ENCODE peak calls at places on chromosomes 6 and 20, in nine cellular contexts. O is transverse colon, E is HCT116, H is A549, S is stomach, M is prostate gland, U is ovary, K is Peyer's patch, Y is right lobe of liver. B is an unnamed sample.

GRCh38 chr20:51425347-51426106 is 117.0 kb downstream of the NFATC2 start:
- DNase-seq in O (peak), E (no peak), H (no peak), S (no peak), M (no peak), U (no peak), K (no peak), Y (no peak), B (no peak)

GRCh38 chr20:31721408-31722332 is 998 bp downstream of the BCL2L1 start:
- DNase-seq in O (peak), E (no peak), H (no peak), S (peak), M (no peak), U (peak), K (peak), Y (no peak), B (peak)

GRCh38 chr20:39117486-39117885 is 155.3 kb downstream of the DHX35 start:
- DNase-seq in O (no peak), E (peak), H (peak), S (peak), M (no peak), U (no peak), K (no peak), Y (peak), B (peak)

GRCh38 chr6:24775520-24776058 is 852 bp downstream of the GMNN start:
- DNase-seq in O (no peak), E (no peak), H (no peak), S (no peak), M (no peak), U (no peak), K (no peak), Y (no peak), B (no peak)

GRCh38 chr6:85537055-85537494 is 56.6 kb downstream of the SNX14 start:
- DNase-seq in O (no peak), E (no peak), H (no peak), S (no peak), M (no peak), U (no peak), K (no peak), Y (no peak), B (peak)

GRCh38 chr6:110590821-110591351 is 114.5 kb upstream of the SLC22A16 start:
- DNase-seq in O (no peak), E (no peak), H (no peak), S (no peak), M (no peak), U (no peak), K (no peak), Y (no peak), B (no peak)

GRCh38 chr6:124676033-124676432 is 286.2 kb upstream of the RNF217 start:
- DNase-seq in O (no peak), E (no peak), H (no peak), S (no peak), M (no peak), U (no peak), K (no peak), Y (no peak), B (no peak)

GRCh38 chr6:79947191-79948173 is at the start of gene ELOVL4:
- DNase-seq in O (peak), E (no peak), H (peak), S (peak), M (peak), U (peak), K (peak), Y (no peak), B (peak)

GRCh38 chr20:38337561-38338140 is 8.6 kb upstream of the LBP start:
- DNase-seq in O (no peak), E (peak), H (peak), S (no peak), M (no peak), U (no peak), K (peak), Y (peak), B (no peak)

GRCh38 chr6:15352884-15353283 is 107.0 kb downstream of the JARID2 start:
- DNase-seq in O (no peak), E (no peak), H (no peak), S (no peak), M (no peak), U (no peak), K (no peak), Y (no peak), B (no peak)

GRCh38 chr20:48763183-48764030 is 64.4 kb downstream of the PREX1 start:
- DNase-seq in O (no peak), E (no peak), H (no peak), S (no peak), M (no peak), U (no peak), K (peak), Y (no peak), B (peak)
- H3K27ac ChIP-seq in O (peak), E (no peak), H (no peak), S (no peak), M (no peak), U (no peak), K (peak), Y (no peak), B (peak)

GRCh38 chr6:31626952-31627351 is 6.4 kb downstream of the PRRC2A start:
- DNase-seq in O (no peak), E (no peak), H (no peak), S (no peak), M (no peak), U (no peak), K (no peak), Y (no peak), B (no peak)
- TF ChIP-seq POLR2A in O (no peak), E (no peak), H (no peak), S (no peak), M (no peak), U (no peak), K (no peak), Y (no peak), B (no peak)

GRCh38 chr6:52152692-52153091 is 33.5 kb upstream of the IL17A start:
- DNase-seq in O (no peak), E (no peak), H (no peak), S (no peak), M (no peak), U (no peak), K (no peak), Y (no peak), B (no peak)
- H3K27ac ChIP-seq in O (no peak), E (no peak), H (no peak), S (no peak), M (no peak), U (no peak), K (no peak), Y (no peak), B (no peak)

GRCh38 chr20:35702824-35703695 is 3.9 kb downstream of the ROMO1 start:
- DNase-seq in O (no peak), E (no peak), H (no peak), S (no peak), M (no peak), U (no peak), K (no peak), Y (no peak), B (no peak)

GRCh38 chr20:35700625-35701148 is 1.5 kb downstream of the ROMO1 start:
- DNase-seq in O (no peak), E (no peak), H (peak), S (peak), M (no peak), U (no peak), K (no peak), Y (no peak), B (no peak)

GRCh38 chr20:35699914-35700624 is 864 bp downstream of the ROMO1 start:
- DNase-seq in O (no peak), E (no peak), H (no peak), S (no peak), M (no peak), U (no peak), K (no peak), Y (no peak), B (peak)

GRCh38 chr20:35704514-35705261 is 5.5 kb downstream of the ROMO1 start:
- DNase-seq in O (no peak), E (no peak), H (no peak), S (no peak), M (no peak), U (no peak), K (no peak), Y (no peak), B (no peak)

DNA sequence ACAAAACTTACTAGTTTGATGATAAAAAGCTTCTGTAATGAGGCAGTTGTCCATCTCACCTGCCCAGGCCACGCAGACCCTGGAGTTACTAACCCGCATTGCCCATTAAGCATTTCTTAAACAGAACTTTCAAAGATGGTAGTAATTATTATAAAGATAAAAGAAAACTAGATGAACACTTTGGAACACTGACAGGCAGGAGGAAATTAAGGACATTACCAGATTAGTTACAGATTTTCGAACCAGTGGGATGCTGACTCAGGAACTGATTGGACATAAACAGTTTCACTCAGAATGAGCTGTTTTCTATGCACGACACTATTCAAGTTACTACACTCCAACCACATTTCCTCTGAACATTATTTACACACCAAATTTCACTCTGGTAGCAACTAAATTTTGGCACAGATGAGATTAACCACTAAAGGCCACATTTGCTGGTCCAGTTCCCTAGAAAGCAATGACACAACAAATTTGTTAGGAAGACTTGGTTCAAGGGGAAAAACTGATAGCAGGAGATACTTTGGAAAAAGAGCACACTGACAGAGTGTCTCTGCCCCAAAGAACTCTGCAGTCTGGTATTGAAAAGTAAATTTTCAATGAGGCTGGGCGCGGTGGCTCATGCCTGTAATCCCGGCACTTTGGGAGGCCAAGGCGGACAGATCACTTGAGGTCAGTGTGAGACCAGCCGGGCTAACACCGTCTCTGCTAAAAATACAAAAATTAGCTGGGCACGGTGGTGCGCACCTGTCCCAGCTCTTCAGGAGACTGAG is 3.0 kb downstream of the ROMO1 start:
- DNase-seq in O (no peak), E (no peak), H (no peak), S (no peak), M (no peak), U (no peak), K (no peak), Y (no peak), B (no peak)
- TF ChIP-seq POLR2A in O (peak), E (no peak), H (no peak), S (no peak), M (no peak), U (no peak), K (no peak), Y (peak), B (no peak)

GRCh38 chr6:136717297-136717990 is 74.8 kb downstream of the MAP3K5 start:
- DNase-seq in O (no peak), E (no peak), H (no peak), S (no peak), M (no peak), U (no peak), K (no peak), Y (no peak), B (peak)

GRCh38 chr6:136720045-136720760 is 72.1 kb downstream of the MAP3K5 start:
- DNase-seq in O (no peak), E (no peak), H (no peak), S (no peak), M (no peak), U (no peak), K (no peak), Y (no peak), B (no peak)

GRCh38 chr6:136721467-136721866 is 70.8 kb downstream of the MAP3K5 start:
- DNase-seq in O (no peak), E (no peak), H (no peak), S (no peak), M (no peak), U (no peak), K (no peak), Y (no peak), B (no peak)

GRCh38 chr6:136718486-136718885 is 73.8 kb downstream of the MAP3K5 start:
- DNase-seq in O (no peak), E (no peak), H (no peak), S (no peak), M (no peak), U (no peak), K (no peak), Y (no peak), B (peak)

GRCh38 chr6:136719280-136720044 is 72.8 kb downstream of the MAP3K5 start:
- DNase-seq in O (no peak), E (no peak), H (no peak), S (no peak), M (no peak), U (no peak), K (no peak), Y (no peak), B (no peak)
- H3K27ac ChIP-seq in O (peak), E (no peak), H (no peak), S (no peak), M (no peak), U (no peak), K (no peak), Y (no peak), B (no peak)

DNA sequence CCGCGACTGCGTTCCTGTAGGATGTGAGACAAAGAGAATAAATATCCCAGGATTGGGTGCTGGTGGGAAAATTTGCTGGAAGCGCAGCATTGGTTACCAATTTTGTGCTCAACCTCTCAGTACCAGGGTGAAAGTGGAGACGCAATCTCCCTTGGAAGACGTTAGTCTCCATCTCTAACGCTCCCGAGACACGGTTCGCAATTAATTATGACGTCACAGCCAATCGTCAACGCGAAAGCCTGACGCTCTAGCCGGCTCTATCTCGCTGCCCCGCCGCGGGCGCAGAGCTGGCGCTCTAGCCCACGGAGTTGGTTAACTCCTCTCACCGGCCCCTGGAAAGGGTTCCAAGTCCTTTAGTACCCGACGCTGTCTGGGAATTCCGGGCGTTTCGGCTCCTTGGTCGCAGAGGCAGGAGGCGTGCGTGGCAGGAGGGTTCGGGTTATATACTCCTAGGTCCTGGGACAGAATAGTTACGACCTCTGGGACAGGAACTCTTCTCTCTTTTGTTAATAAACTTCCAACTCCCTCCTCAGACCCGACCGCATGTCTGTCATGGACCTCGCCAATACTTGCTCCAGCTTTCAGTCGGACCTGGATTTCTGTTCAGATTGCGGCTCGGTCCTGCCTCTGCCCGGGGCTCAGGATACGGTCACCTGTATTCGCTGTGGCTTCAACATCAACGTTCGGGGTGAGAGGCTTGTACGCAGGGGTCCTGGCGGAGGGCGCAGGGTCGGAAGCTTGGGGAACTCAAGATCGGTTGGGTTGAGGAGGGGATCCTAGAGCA is at the start of gene POLR1H:
- DNase-seq in O (peak), E (peak), H (peak), S (peak), M (peak), U (peak), K (peak), Y (peak), B (peak)
- TF ChIP-seq POLR2A in O (peak), E (peak), H (no peak), S (no peak), M (peak), U (peak), K (peak), Y (peak), B (peak)

B was measured in endothelial cell of umbilical vein.